ENCODE peak calls at places on chromosomes 13 and 19, in ten cellular contexts. F, P, S, X, K, C, R, E, A and U are unnamed samples.

GRCh38 chr19:49210108-49210900 is 52.7 kb downstream of the TRPM4 start:
- DNase-seq in F (no peak), P (peak; percentile 33), S (peak; percentile 18), X (peak; percentile 60), K (no peak), C (no peak), R (peak; percentile 99), E (no peak), A (peak; percentile 16), U (no peak)

GRCh38 chr19:49324801-49325491 is at the start of gene SLC6A16:
- DNase-seq in F (no peak), P (no peak), S (no peak), X (no peak), K (no peak), C (no peak), R (no peak), E (peak; percentile 34), A (no peak), U (no peak)

GRCh38 chr19:40224342-40225148 is 1.9 kb downstream of the CCNP start:
- DNase-seq in F (no peak), P (no peak), S (no peak), X (no peak), K (no peak), C (no peak), R (no peak), E (no peak), A (no peak), U (peak; percentile 54)

GRCh38 chr19:34120846-34121639 is 51.3 kb upstream of the LSM14A start:
- DNase-seq in F (no peak), P (no peak), S (peak; percentile 36), X (no peak), K (peak; percentile 30), C (no peak), R (peak; percentile 57), E (no peak), A (peak; percentile 2), U (no peak)

GRCh38 chr19:32869369-32870153 is at the start of gene SLC7A9:
- DNase-seq in F (no peak), P (no peak), S (no peak), X (no peak), K (peak; percentile 31), C (no peak), R (no peak), E (no peak), A (no peak), U (no peak)

GRCh38 chr13:52738719-52739467 is 727 bp downstream of the CNMD start:
- DNase-seq in F (no peak), P (no peak), S (no peak), X (no peak), K (no peak), C (no peak), R (peak; percentile 62), E (no peak), A (no peak), U (no peak)

GRCh38 chr19:13803038-13803437 is 7.8 kb downstream of the ZSWIM4 start:
- DNase-seq in F (no peak), P (no peak), S (no peak), X (peak; percentile 76), K (no peak), C (no peak), R (no peak), E (no peak), A (no peak), U (peak; percentile 89)

GRCh38 chr19:42122691-42123607 is 9.3 kb downstream of the POU2F2 start:
- DNase-seq in F (no peak), P (no peak), S (no peak), X (no peak), K (no peak), C (no peak), R (no peak), E (no peak), A (no peak), U (no peak)

GRCh38 chr13:27578121-27579030 is 42.0 kb downstream of the LNX2 start:
- DNase-seq in F (no peak), P (no peak), S (no peak), X (no peak), K (no peak), C (no peak), R (no peak), E (no peak), A (no peak), U (no peak)

GRCh38 chr19:17420267-17420924 is 549 bp downstream of the MVB12A start:
- DNase-seq in F (peak; percentile 47), P (no peak), S (no peak), X (peak; percentile 62), K (no peak), C (peak; percentile 44), R (peak; percentile 59), E (peak; percentile 59), A (no peak), U (peak; percentile 48)

GRCh38 chr13:113073942-113074341 is 31.6 kb upstream of the F7 start:
- DNase-seq in F (no peak), P (no peak), S (no peak), X (no peak), K (no peak), C (peak; percentile 0), R (no peak), E (no peak), A (no peak), U (no peak)

GRCh38 chr19:24166055-24166454 is 79.1 kb downstream of the ZNF254 start:
- DNase-seq in F (no peak), P (no peak), S (no peak), X (no peak), K (no peak), C (no peak), R (no peak), E (no peak), A (no peak), U (no peak)

DNA sequence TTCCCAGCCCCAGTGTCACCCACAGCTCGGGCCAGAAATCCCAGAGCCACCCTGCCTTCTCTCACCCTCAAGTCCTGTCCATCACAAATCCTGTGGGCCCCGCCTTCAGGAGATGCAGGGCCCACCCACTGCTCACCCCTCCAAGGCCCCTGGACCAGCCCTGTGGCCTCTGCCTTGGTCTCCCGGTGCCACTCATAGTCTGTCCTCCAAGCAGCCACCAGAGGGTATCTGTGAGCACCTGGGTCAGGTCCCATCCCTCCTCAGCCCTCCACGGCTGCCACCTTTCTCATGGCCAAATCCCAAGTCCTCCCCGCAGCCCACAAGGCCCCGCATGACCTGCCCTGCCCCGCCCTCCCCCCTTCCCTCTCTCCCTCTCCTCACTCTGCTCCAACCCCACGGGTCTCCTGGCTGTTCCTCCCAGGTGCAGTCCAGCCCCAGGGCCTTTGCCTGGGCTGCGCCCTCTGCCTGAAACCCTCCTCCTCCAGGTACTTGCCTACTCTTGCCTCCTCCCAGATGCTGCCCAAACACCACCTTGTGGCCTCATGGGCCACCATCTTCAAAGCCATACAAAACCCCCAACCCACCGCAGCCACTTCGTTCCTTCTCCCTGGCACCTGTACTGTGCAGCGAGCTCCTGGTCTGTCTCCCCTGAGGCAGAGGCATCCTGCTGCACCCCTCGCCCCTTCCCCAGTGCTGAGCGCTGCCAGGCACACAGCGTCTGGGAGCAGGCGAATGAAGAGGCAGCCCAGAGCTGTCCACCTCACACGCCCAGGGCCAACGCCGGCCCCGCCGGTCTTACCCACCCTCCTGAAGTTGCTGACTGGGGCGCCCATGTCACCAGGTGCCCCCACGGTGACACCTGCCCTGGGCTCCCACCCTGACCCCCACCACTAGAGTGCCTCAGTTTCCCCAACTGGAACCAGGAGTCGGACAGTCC is 13.2 kb upstream of the UQCR11 start:
- DNase-seq in F (peak; percentile 61), P (no peak), S (no peak), X (no peak), K (peak; percentile 41), C (no peak), R (peak; percentile 83), E (no peak), A (no peak), U (peak; percentile 46)
- H3K4me1 ChIP-seq in F (no peaks in the 10 kb centered on the region), P (no peaks in the 10 kb centered on the region), S (peaks cover 12% of the 10 kb centered on the region), X (no peaks in the 10 kb centered on the region), K (no peaks in the 10 kb centered on the region), C (no peaks in the 10 kb centered on the region), R (no peaks in the 10 kb centered on the region), E (no peaks in the 10 kb centered on the region), A (no peaks in the 10 kb centered on the region), U (no peaks in the 10 kb centered on the region)

GRCh38 chr13:110417537-110417908 is 110.4 kb downstream of the COL4A2 start:
- DNase-seq in F (no peak), P (no peak), S (no peak), X (no peak), K (no peak), C (no peak), R (no peak), E (no peak), A (no peak), U (no peak)

GRCh38 chr13:110413311-110414040 is 106.4 kb downstream of the COL4A2 start:
- DNase-seq in F (no peak), P (no peak), S (no peak), X (no peak), K (no peak), C (no peak), R (no peak), E (peak; percentile 57), A (no peak), U (no peak)

GRCh38 chr13:110414283-110414682 is 107.2 kb downstream of the COL4A2 start:
- DNase-seq in F (no peak), P (no peak), S (no peak), X (no peak), K (no peak), C (no peak), R (no peak), E (peak; percentile 48), A (no peak), U (no peak)

GRCh38 chr13:110415669-110416068 is 108.6 kb downstream of the COL4A2 start:
- DNase-seq in F (peak; percentile 62), P (no peak), S (no peak), X (no peak), K (peak; percentile 17), C (no peak), R (peak; percentile 61), E (peak; percentile 65), A (no peak), U (peak; percentile 71)

GRCh38 chr13:110416131-110416584 is 109.1 kb downstream of the COL4A2 start:
- DNase-seq in F (no peak), P (no peak), S (no peak), X (no peak), K (no peak), C (no peak), R (no peak), E (peak; percentile 49), A (no peak), U (no peak)
- H3K4me1 ChIP-seq in F (peaks cover 16% of the 10 kb centered on the region), P (peaks cover 26% of the 10 kb centered on the region), S (peaks cover 4% of the 10 kb centered on the region), X (peaks cover 50% of the 10 kb centered on the region), K (no peaks in the 10 kb centered on the region), C (peaks cover 68% of the 10 kb centered on the region), R (peaks cover 1% of the 10 kb centered on the region), E (peaks cover 50% of the 10 kb centered on the region), A (no peaks in the 10 kb centered on the region), U (peaks cover 18% of the 10 kb centered on the region)

GRCh38 chr13:110888390-110888789 is 26.5 kb downstream of the ANKRD10 start:
- DNase-seq in F (no peak), P (no peak), S (no peak), X (no peak), K (no peak), C (no peak), R (no peak), E (no peak), A (no peak), U (no peak)
- H3K4me1 ChIP-seq in F (no peaks in the 10 kb centered on the region), P (peaks cover 13% of the 10 kb centered on the region), S (no peaks in the 10 kb centered on the region), X (no peaks in the 10 kb centered on the region), K (no peaks in the 10 kb centered on the region), C (no peaks in the 10 kb centered on the region), R (peaks cover 9% of the 10 kb centered on the region), E (peaks cover 16% of the 10 kb centered on the region), A (no peaks in the 10 kb centered on the region), U (no peaks in the 10 kb centered on the region)

DNA sequence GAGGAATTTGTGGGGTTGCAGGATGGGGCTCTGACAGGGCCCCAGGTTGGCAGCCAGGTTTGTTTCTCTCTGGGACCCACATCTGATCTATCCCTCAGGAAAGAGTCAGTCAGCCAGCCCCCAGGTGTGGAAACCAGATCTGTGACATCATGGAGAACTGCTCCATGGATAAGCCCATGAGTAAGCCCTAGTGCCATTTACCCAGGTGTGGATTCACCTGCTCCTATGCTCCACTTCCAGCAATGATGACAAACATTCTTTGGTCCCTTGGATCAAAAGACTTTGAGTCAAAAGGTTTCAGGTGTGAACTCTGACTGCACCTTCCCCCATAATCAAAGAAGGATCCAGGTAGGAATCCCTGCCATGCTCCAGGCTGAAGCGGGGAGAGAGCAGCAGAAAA is 26.9 kb upstream of the IGFL4 start:
- DNase-seq in F (no peak), P (no peak), S (no peak), X (no peak), K (no peak), C (no peak), R (no peak), E (no peak), A (no peak), U (no peak)
- H3K4me1 ChIP-seq in F (no peaks in the 10 kb centered on the region), P (no peaks in the 10 kb centered on the region), S (no peaks in the 10 kb centered on the region), X (no peaks in the 10 kb centered on the region), K (peaks cover 79% of the 10 kb centered on the region), C (no peaks in the 10 kb centered on the region), R (no peaks in the 10 kb centered on the region), E (peaks cover 44% of the 10 kb centered on the region), A (no peaks in the 10 kb centered on the region), U (peaks cover 76% of the 10 kb centered on the region)